ENCODE peak calls at places on chromosomes 13 and 19, in seven cellular contexts. E is lower leg skin, B is RWPE1, Z is brain microvascular endothelial cell, I is mesothelial cell of epicardium, A is AG09319, F is ascending aorta. M is an unnamed sample.

GRCh38 chr19:13008926-13009787 is 13.9 kb downstream of the NFIX start:
- DNase-seq in E (no peak), B (no peak), Z (no peak), I (no peak), A (no peak), F (no peak), M (no peak)

GRCh38 chr13:46655727-46656180 is 102.8 kb downstream of the LRCH1 start:
- DNase-seq in E (no peak), B (no peak), Z (no peak), I (no peak), A (no peak), F (no peak), M (no peak)

GRCh38 chr19:38055040-38055439 is 148.0 kb downstream of the SIPA1L3 start:
- DNase-seq in E (no peak), B (no peak), Z (no peak), I (no peak), A (no peak), F (no peak), M (no peak)

GRCh38 chr13:76703621-76704020 is 182.6 kb downstream of the KCTD12 start:
- DNase-seq in E (no peak), B (no peak), Z (no peak), I (no peak), A (no peak), F (no peak), M (no peak)

GRCh38 chr19:55579766-55580621 is 654 bp downstream of the ZNF579 start:
- DNase-seq in E (no peak), B (no peak), Z (no peak), I (no peak), A (no peak), F (no peak), M (no peak)

GRCh38 chr19:28039677-28040381 is 1173.1 kb downstream of the UQCRFS1 start:
- DNase-seq in E (peak; percentile 71), B (no peak), Z (no peak), I (no peak), A (no peak), F (no peak), M (peak; percentile 67)

GRCh38 chr19:57512845-57513244 is 13.1 kb downstream of the ZNF773 start:
- DNase-seq in E (no peak), B (no peak), Z (no peak), I (no peak), A (no peak), F (no peak), M (peak; percentile 67)

GRCh38 chr13:69857188-69857821 is 250.3 kb upstream of the ATXN8OS start:
- DNase-seq in E (no peak), B (peak; percentile 18), Z (no peak), I (no peak), A (no peak), F (no peak), M (no peak)

GRCh38 chr13:101576452-101576851 is 124.0 kb downstream of the ITGBL1 start:
- DNase-seq in E (no peak), B (no peak), Z (peak; percentile 26), I (no peak), A (no peak), F (no peak), M (no peak)

GRCh38 chr19:12727745-12728433 is 4.2 kb upstream of the TNPO2 start:
- DNase-seq in E (no peak), B (no peak), Z (no peak), I (no peak), A (no peak), F (no peak), M (no peak)

GRCh38 chr13:53885997-53886396 is 857.4 kb downstream of the OLFM4 start:
- DNase-seq in E (no peak), B (no peak), Z (no peak), I (no peak), A (no peak), F (no peak), M (no peak)

GRCh38 chr19:42942187-42942789 is 5.3 kb upstream of the PSG7 start:
- DNase-seq in E (no peak), B (no peak), Z (no peak), I (no peak), A (no peak), F (no peak), M (no peak)

GRCh38 chr13:62209539-62209938 is 793.9 kb upstream of the PCDH20 start:
- DNase-seq in E (no peak), B (no peak), Z (no peak), I (no peak), A (no peak), F (no peak), M (no peak)

GRCh38 chr13:53074119-53074518 is 45.5 kb downstream of the OLFM4 start:
- DNase-seq in E (no peak), B (no peak), Z (no peak), I (no peak), A (no peak), F (no peak), M (no peak)

GRCh38 chr19:30136591-30136990 is 194.6 kb downstream of the URI1 start:
- DNase-seq in E (no peak), B (no peak), Z (no peak), I (no peak), A (no peak), F (no peak), M (no peak)

GRCh38 chr13:19069684-19070397 is 111.8 kb downstream of the TUBA3C start:
- DNase-seq in E (peak; percentile 68), B (no peak), Z (no peak), I (no peak), A (no peak), F (no peak), M (peak; percentile 59)

GRCh38 chr13:24746618-24747247 is 17.2 kb upstream of the RNF17 start:
- DNase-seq in E (peak; percentile 82), B (no peak), Z (no peak), I (no peak), A (no peak), F (no peak), M (peak; percentile 83)

GRCh38 chr19:39046037-39046821 is 13.9 kb upstream of the FBXO27 start:
- DNase-seq in E (no peak), B (no peak), Z (no peak), I (no peak), A (no peak), F (no peak), M (no peak)

GRCh38 chr13:85690368-85690767 is 108.9 kb downstream of the SLITRK6 start:
- DNase-seq in E (no peak), B (no peak), Z (no peak), I (no peak), A (no peak), F (no peak), M (no peak)

DNA sequence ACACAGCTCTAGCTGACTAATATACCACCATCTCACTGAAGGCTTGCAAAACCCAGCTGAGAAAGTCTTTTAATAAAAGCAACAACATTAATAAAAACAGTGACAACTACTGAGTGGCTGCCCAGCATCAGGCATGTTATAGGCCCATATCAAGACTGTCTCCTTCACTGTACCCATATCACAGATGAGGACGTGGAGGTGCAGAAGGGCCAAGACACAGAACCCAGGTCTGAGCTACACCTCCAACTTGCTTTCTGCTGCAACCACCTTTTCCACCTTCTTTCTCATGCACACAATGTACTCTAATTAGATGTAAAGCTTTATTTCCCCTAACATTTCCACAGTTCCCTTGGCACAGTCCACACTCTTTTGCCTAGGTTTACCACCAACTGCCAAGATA is 10.7 kb upstream of the MED26 start:
- DNase-seq in E (no peak), B (no peak), Z (no peak), I (no peak), A (no peak), F (no peak), M (no peak)
- TF ChIP-seq CTCF in E (no peak), B (no peak), Z (no peak), I (no peak), A (no peak), F (no peak), M (no peak)

DNA sequence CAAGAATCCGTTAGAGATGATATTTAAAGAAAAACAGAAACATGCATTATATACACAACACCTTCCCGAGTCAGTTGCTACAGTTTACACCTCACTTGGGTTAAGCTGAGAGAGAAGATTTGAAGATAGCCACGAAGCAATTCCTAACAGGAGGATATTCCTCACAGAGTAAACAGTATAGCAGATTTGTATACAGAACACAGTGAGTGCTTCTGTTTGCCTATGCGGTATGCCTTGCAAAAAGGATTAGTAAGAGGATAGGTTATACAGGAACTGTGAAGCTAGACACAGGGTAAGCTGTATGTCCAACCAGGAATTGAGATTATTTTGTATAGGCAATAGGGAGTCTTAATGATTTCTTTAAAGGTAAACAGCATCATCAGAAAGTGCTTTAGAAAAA is 471.8 kb downstream of the LIG4 start:
- DNase-seq in E (no peak), B (no peak), Z (no peak), I (no peak), A (no peak), F (no peak), M (no peak)
- TF ChIP-seq CTCF in E (no peak), B (no peak), Z (no peak), I (no peak), A (no peak), F (no peak), M (no peak)

GRCh38 chr13:79359064-79359463 is 47.0 kb downstream of the RBM26 start:
- DNase-seq in E (no peak), B (no peak), Z (no peak), I (no peak), A (no peak), F (no peak), M (no peak)
- TF ChIP-seq CTCF in E (no peak), B (no peak), Z (no peak), I (no peak), A (no peak), F (no peak), M (no peak)

GRCh38 chr13:22235285-22235949 is 564.5 kb downstream of the FGF9 start:
- DNase-seq in E (no peak), B (no peak), Z (no peak), I (no peak), A (no peak), F (no peak), M (no peak)
- TF ChIP-seq CTCF in E (no peak), B (no peak), Z (no peak), I (no peak), A (no peak), F (no peak), M (no peak)

DNA sequence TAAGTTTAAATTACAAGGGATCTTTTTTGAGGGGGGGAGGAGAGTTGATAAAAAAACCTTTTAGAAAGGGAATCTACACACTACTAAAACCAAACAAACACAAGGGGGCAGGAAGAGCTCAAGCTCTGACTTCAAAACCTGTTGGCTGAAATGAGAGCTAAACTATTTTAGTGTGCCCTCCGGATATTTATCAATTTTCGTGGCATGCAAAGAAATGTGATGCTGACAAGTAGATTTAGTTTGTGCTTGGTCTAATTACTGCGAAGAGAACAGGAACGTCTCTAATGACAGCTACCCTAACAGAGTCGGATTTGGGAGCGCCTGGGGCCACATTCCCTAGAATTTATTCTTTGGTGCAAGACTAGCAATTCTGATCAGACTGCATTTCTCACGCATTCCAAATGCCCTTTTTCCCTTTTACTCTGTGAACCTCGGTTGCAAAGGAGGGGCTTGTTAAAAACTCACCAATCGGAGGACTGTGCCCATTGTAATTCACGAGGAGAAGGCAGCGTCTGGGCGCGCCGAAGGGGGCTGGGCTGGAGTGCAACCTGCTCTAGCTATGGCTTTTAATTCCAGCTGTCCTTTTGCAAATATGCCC is 804 bp upstream of the FREM2 start:
- DNase-seq in E (no peak), B (peak; percentile 17), Z (no peak), I (peak; percentile 45), A (no peak), F (no peak), M (no peak)
- TF ChIP-seq CTCF in E (no peak), B (no peak), Z (peak; percentile 41), I (peak; percentile 31), A (peak; percentile 15), F (no peak), M (peak; percentile 58)

GRCh38 chr19:20513179-20513934 is 52.2 kb downstream of the ZNF737 start:
- DNase-seq in E (no peak), B (no peak), Z (no peak), I (no peak), A (no peak), F (no peak), M (no peak)
- TF ChIP-seq CTCF in E (no peak), B (no peak), Z (no peak), I (no peak), A (no peak), F (no peak), M (no peak)